ENCODE peak calls at places on chromosomes 16 and 17, in five cellular contexts. Z, H, R, U and M are unnamed samples.

GRCh38 chr17:35073991-35074627 is 10.6 kb upstream of the RFFL start:
- DNase-seq in Z (no peak), H (peak; percentile 78), R (no peak), U (peak; percentile 31), M (no peak)

GRCh38 chr17:76046064-76046463 is 19.0 kb upstream of the EVPL start:
- DNase-seq in Z (no peak), H (peak; percentile 47), R (no peak), U (no peak), M (no peak)

GRCh38 chr16:50712568-50712914 is 19.1 kb downstream of the NOD2 start:
- DNase-seq in Z (no peak), H (no peak), R (peak; percentile 66), U (no peak), M (no peak)

GRCh38 chr17:15291674-15292361 is 26.7 kb upstream of the PMP22 start:
- DNase-seq in Z (no peak), H (no peak), R (peak; percentile 69), U (no peak), M (no peak)

GRCh38 chr17:21689604-21690003 is 2.7 kb upstream of the KCNJ18 start:
- DNase-seq in Z (no peak), H (peak; percentile 61), R (peak; percentile 93), U (no peak), M (no peak)

GRCh38 chr16:53950677-53951076 is 246.7 kb downstream of the FTO start:
- DNase-seq in Z (no peak), H (no peak), R (no peak), U (no peak), M (no peak)

GRCh38 chr16:89343501-89344291 is 126.2 kb downstream of the ZNF778 start:
- DNase-seq in Z (no peak), H (peak; percentile 45), R (peak; percentile 83), U (no peak), M (no peak)

GRCh38 chr17:42055496-42055895 is 5.1 kb upstream of the C17orf113 start:
- DNase-seq in Z (no peak), H (no peak), R (peak; percentile 61), U (no peak), M (no peak)

GRCh38 chr16:86424968-86425367 is 85.4 kb upstream of the FOXF1 start:
- DNase-seq in Z (no peak), H (no peak), R (no peak), U (no peak), M (no peak)

GRCh38 chr16:65666132-65666869 is 544.4 kb upstream of the CDH11 start:
- DNase-seq in Z (no peak), H (peak; percentile 19), R (no peak), U (no peak), M (no peak)

GRCh38 chr17:49402706-49403105 is 12.0 kb downstream of the PHB1 start:
- DNase-seq in Z (no peak), H (no peak), R (no peak), U (no peak), M (no peak)

GRCh38 chr17:3475812-3476686 is at the start of gene ASPA:
- DNase-seq in Z (no peak), H (peak; percentile 19), R (peak; percentile 6), U (no peak), M (no peak)

GRCh38 chr17:36647598-36647997 is 46.2 kb downstream of the MRM1 start:
- DNase-seq in Z (no peak), H (no peak), R (no peak), U (no peak), M (no peak)

GRCh38 chr17:79338589-79338988 is 264.0 kb downstream of the ENGASE start:
- DNase-seq in Z (no peak), H (peak; percentile 67), R (peak; percentile 60), U (no peak), M (no peak)

GRCh38 chr17:31509095-31509804 is 117.8 kb downstream of the RAB11FIP4 start:
- DNase-seq in Z (no peak), H (no peak), R (no peak), U (no peak), M (no peak)

GRCh38 chr16:10879681-10880589 is 2.9 kb downstream of the CIITA start:
- DNase-seq in Z (no peak), H (no peak), R (no peak), U (no peak), M (no peak)

GRCh38 chr17:67128700-67129099 is 84.3 kb downstream of the CACNG1 start:
- DNase-seq in Z (no peak), H (no peak), R (no peak), U (no peak), M (no peak)

GRCh38 chr17:40068917-40069750 is 6.4 kb downstream of the THRA start:
- DNase-seq in Z (peak; percentile 87), H (peak; percentile 35), R (peak; percentile 71), U (peak; percentile 79), M (no peak)

GRCh38 chr17:72380120-72380519 is 259.3 kb downstream of the SOX9 start:
- DNase-seq in Z (no peak), H (no peak), R (no peak), U (no peak), M (no peak)

GRCh38 chr16:47236716-47237115 is 93.0 kb upstream of the NETO2 start:
- DNase-seq in Z (no peak), H (no peak), R (no peak), U (no peak), M (no peak)

GRCh38 chr16:1163567-1164055 is 10.7 kb downstream of the CACNA1H start:
- DNase-seq in Z (no peak), H (no peak), R (peak; percentile 79), U (no peak), M (no peak)

GRCh38 chr17:75231741-75232464 is 26.4 kb downstream of the NUP85 start:
- DNase-seq in Z (no peak), H (no peak), R (no peak), U (no peak), M (no peak)

GRCh38 chr17:17503566-17504130 is 7.5 kb upstream of the RASD1 start:
- DNase-seq in Z (no peak), H (no peak), R (no peak), U (no peak), M (no peak)

GRCh38 chr16:88610080-88610479 is 28.3 kb upstream of the IL17C start:
- DNase-seq in Z (no peak), H (no peak), R (no peak), U (no peak), M (no peak)

GRCh38 chr17:21294321-21295035 is 10.0 kb downstream of the MAP2K3 start:
- DNase-seq in Z (peak; percentile 100), H (no peak), R (no peak), U (no peak), M (no peak)

GRCh38 chr17:49434821-49435581 is 20.3 kb upstream of the PHB1 start:
- DNase-seq in Z (peak; percentile 53), H (peak; percentile 39), R (peak; percentile 49), U (peak; percentile 35), M (peak; percentile 7)

GRCh38 chr17:21215935-21216334 is 2.0 kb upstream of the TMEM11 start:
- DNase-seq in Z (peak; percentile 45), H (no peak), R (no peak), U (no peak), M (no peak)

GRCh38 chr17:60173304-60173807 is 23.6 kb downstream of the CA4 start:
- DNase-seq in Z (no peak), H (peak; percentile 45), R (no peak), U (no peak), M (no peak)

GRCh38 chr16:11534262-11534661 is 52.5 kb downstream of the LITAF start:
- DNase-seq in Z (no peak), H (no peak), R (no peak), U (no peak), M (no peak)

GRCh38 chr17:37107406-37108083 is 158.8 kb downstream of the AATF start:
- DNase-seq in Z (no peak), H (peak; percentile 76), R (no peak), U (no peak), M (no peak)

GRCh38 chr17:78708510-78708973 is 73.5 kb downstream of the CYTH1 start:
- DNase-seq in Z (peak; percentile 58), H (peak; percentile 62), R (peak; percentile 91), U (peak; percentile 65), M (peak; percentile 53)

GRCh38 chr17:43563262-43564079 is 17.3 kb upstream of the ETV4 start:
- DNase-seq in Z (no peak), H (no peak), R (no peak), U (no peak), M (no peak)

GRCh38 chr16:28012031-28012445 is 51.5 kb downstream of the GSG1L start:
- DNase-seq in Z (no peak), H (no peak), R (peak; percentile 30), U (no peak), M (no peak)

GRCh38 chr17:39104046-39104445 is 47.4 kb downstream of the PLXDC1 start:
- DNase-seq in Z (no peak), H (no peak), R (no peak), U (no peak), M (no peak)

GRCh38 chr17:38604479-38605229 is 1.1 kb downstream of the SRCIN1 start:
- DNase-seq in Z (peak; percentile 38), H (no peak), R (peak; percentile 22), U (peak; percentile 33), M (no peak)